ENCODE peak calls at places on chromosomes 1 and 21, in five cellular contexts. One of them, this sample, is unnamed.

GRCh38 chr1:186165303-186165702 is 209.8 kb downstream of the TPR start:
- DNase-seq in Right ventricle myocardium superior: no peak
- DNase-seq in AG10803: no peak
- DNase-seq in naive B cell: no peak
- DNase-seq in activated naive CD8-positive, alpha-beta T cell treated with anti-CD3 and anti-CD28 coated beads for 36 hours: no peak
- DNase-seq in this sample: peak; percentile 49

GRCh38 chr1:94942171-94943128 is 15.5 kb upstream of the CNN3 start:
- DNase-seq in Right ventricle myocardium superior: no peak
- DNase-seq in AG10803: no peak
- DNase-seq in naive B cell: no peak
- DNase-seq in activated naive CD8-positive, alpha-beta T cell treated with anti-CD3 and anti-CD28 coated beads for 36 hours: no peak
- DNase-seq in this sample: peak; percentile 98

GRCh38 chr1:234114648-234115307 is 210.3 kb downstream of the SLC35F3 start:
- DNase-seq in Right ventricle myocardium superior: no peak
- DNase-seq in naive B cell: no peak
- DNase-seq in AG10803: peak; percentile 63
- DNase-seq in activated naive CD8-positive, alpha-beta T cell treated with anti-CD3 and anti-CD28 coated beads for 36 hours: no peak
- DNase-seq in this sample: peak; percentile 63

GRCh38 chr1:143661418-143662120 is 310.2 kb downstream of the FAM72C start:
- DNase-seq in activated naive CD8-positive, alpha-beta T cell treated with anti-CD3 and anti-CD28 coated beads for 36 hours: no peak
- DNase-seq in naive B cell: no peak
- DNase-seq in Right ventricle myocardium superior: no peak
- DNase-seq in AG10803: no peak
- DNase-seq in this sample: no peak

GRCh38 chr21:31721381-31721780 is 10.5 kb downstream of the SCAF4 start:
- DNase-seq in activated naive CD8-positive, alpha-beta T cell treated with anti-CD3 and anti-CD28 coated beads for 36 hours: no peak
- DNase-seq in Right ventricle myocardium superior: no peak
- DNase-seq in AG10803: no peak
- DNase-seq in naive B cell: no peak
- DNase-seq in this sample: no peak

GRCh38 chr1:174680101-174680500 is 232.3 kb downstream of the GPR52 start:
- DNase-seq in Right ventricle myocardium superior: no peak
- DNase-seq in activated naive CD8-positive, alpha-beta T cell treated with anti-CD3 and anti-CD28 coated beads for 36 hours: no peak
- DNase-seq in AG10803: no peak
- DNase-seq in naive B cell: no peak
- DNase-seq in this sample: no peak

GRCh38 chr1:168623003-168623828 is 46.8 kb downstream of the XCL1 start:
- DNase-seq in Right ventricle myocardium superior: no peak
- DNase-seq in activated naive CD8-positive, alpha-beta T cell treated with anti-CD3 and anti-CD28 coated beads for 36 hours: no peak
- DNase-seq in AG10803: peak; percentile 85
- DNase-seq in naive B cell: no peak
- DNase-seq in this sample: peak; percentile 53

GRCh38 chr1:99672500-99673213 is 26.7 kb downstream of the PALMD start:
- DNase-seq in AG10803: no peak
- DNase-seq in naive B cell: no peak
- DNase-seq in activated naive CD8-positive, alpha-beta T cell treated with anti-CD3 and anti-CD28 coated beads for 36 hours: no peak
- DNase-seq in Right ventricle myocardium superior: peak; percentile 56
- DNase-seq in this sample: peak; percentile 32

GRCh38 chr1:53807916-53808315 is 30.2 kb downstream of the NDC1 start:
- DNase-seq in Right ventricle myocardium superior: no peak
- DNase-seq in AG10803: peak; percentile 40
- DNase-seq in activated naive CD8-positive, alpha-beta T cell treated with anti-CD3 and anti-CD28 coated beads for 36 hours: no peak
- DNase-seq in naive B cell: no peak
- DNase-seq in this sample: no peak

GRCh38 chr1:204432708-204433107 is 21.1 kb upstream of the PPP1R15B start:
- DNase-seq in activated naive CD8-positive, alpha-beta T cell treated with anti-CD3 and anti-CD28 coated beads for 36 hours: no peak
- DNase-seq in AG10803: no peak
- DNase-seq in Right ventricle myocardium superior: no peak
- DNase-seq in naive B cell: no peak
- DNase-seq in this sample: no peak